ENCODE peak calls at places on chromosomes 4 and X, in six cellular contexts. Y is IMR-90, Z is mesendoderm, D is neuronal stem cell, S is H1, K is trophoblast cell. H is an unnamed sample.

GRCh38 chr4:19936471-19936870 is 315.2 kb upstream of the SLIT2 start:
- DNase-seq in Y (peak; percentile 88), Z (peak; percentile 10), D (no peak), S (no peak), K (no peak), H (peak; percentile 58)

GRCh38 chr4:80209302-80209701 is 12.0 kb downstream of the PRDM8 start:
- DNase-seq in Y (no peak), Z (no peak), D (no peak), S (no peak), K (no peak), H (no peak)

GRCh38 chrX:118350221-118350620 is 4.3 kb downstream of the WDR44 start:
- DNase-seq in Y (peak; percentile 40), Z (no peak), D (no peak), S (no peak), K (no peak), H (peak; percentile 47)

GRCh38 chr4:16931906-16932305 is 33.5 kb upstream of the LDB2 start:
- DNase-seq in Y (peak; percentile 69), Z (no peak), D (no peak), S (no peak), K (no peak), H (no peak)

GRCh38 chr4:28225689-28226353 is 1365.2 kb downstream of the STIM2 start:
- DNase-seq in Y (no peak), Z (no peak), D (no peak), S (no peak), K (no peak), H (no peak)

GRCh38 chr4:127249066-127249766 is 383.5 kb upstream of the INTU start:
- DNase-seq in Y (peak; percentile 54), Z (no peak), D (no peak), S (no peak), K (no peak), H (peak; percentile 73)

GRCh38 chr4:4521069-4521468 is 20.8 kb downstream of the STX18 start:
- DNase-seq in Y (no peak), Z (no peak), D (peak; percentile 86), S (no peak), K (no peak), H (no peak)

GRCh38 chr4:64582492-64582891 is 173.2 kb upstream of the TECRL start:
- DNase-seq in Y (no peak), Z (peak; percentile 65), D (peak; percentile 56), S (no peak), K (no peak), H (no peak)

GRCh38 chr4:146134761-146135160 is 40.8 kb upstream of the LSM6 start:
- DNase-seq in Y (no peak), Z (no peak), D (no peak), S (no peak), K (no peak), H (no peak)

GRCh38 chr4:99687120-99687519 is 29.5 kb upstream of the C4orf54 start:
- DNase-seq in Y (no peak), Z (no peak), D (no peak), S (no peak), K (no peak), H (no peak)

GRCh38 chr4:100177855-100178254 is 12.4 kb downstream of the DDIT4L start:
- DNase-seq in Y (no peak), Z (no peak), D (no peak), S (no peak), K (no peak), H (no peak)

GRCh38 chr4:108840426-108840975 is 77.6 kb upstream of the ETNPPL start:
- DNase-seq in Y (no peak), Z (no peak), D (no peak), S (no peak), K (no peak), H (no peak)

GRCh38 chr4:1766336-1767057 is 26.6 kb upstream of the FGFR3 start:
- DNase-seq in Y (no peak), Z (peak; percentile 52), D (peak; percentile 62), S (peak; percentile 82), K (no peak), H (no peak)

GRCh38 chr4:71275570-71275969 is 63.2 kb upstream of the SLC4A4 start:
- DNase-seq in Y (no peak), Z (no peak), D (no peak), S (no peak), K (no peak), H (no peak)

GRCh38 chr4:8125526-8126056 is 33.0 kb downstream of the ABLIM2 start:
- DNase-seq in Y (no peak), Z (no peak), D (no peak), S (no peak), K (no peak), H (no peak)

GRCh38 chrX:19846995-19847790 is 40.2 kb downstream of the SH3KBP1 start:
- DNase-seq in Y (peak; percentile 89), Z (peak; percentile 86), D (no peak), S (no peak), K (peak; percentile 83), H (peak; percentile 93)

GRCh38 chrX:13074297-13075262 is 30.2 kb upstream of the FAM9C start:
- DNase-seq in Y (no peak), Z (no peak), D (no peak), S (no peak), K (no peak), H (no peak)
- H3K23ac ChIP-seq in Y (no peak overlapping the region), Z (no peak overlapping the region), D (no peak overlapping the region), S (no peak overlapping the region), K (no peak overlapping the region), H (no peak overlapping the region)

GRCh38 chrX:153420851-153421599 is 9.8 kb downstream of the ZFP92 start:
- DNase-seq in Y (no peak), Z (no peak), D (no peak), S (no peak), K (no peak), H (no peak)

GRCh38 chrX:153416781-153417180 is 5.5 kb downstream of the ZFP92 start:
- DNase-seq in Y (no peak), Z (no peak), D (no peak), S (no peak), K (no peak), H (no peak)

GRCh38 chrX:153414838-153415552 is 3.7 kb downstream of the ZFP92 start:
- DNase-seq in Y (no peak), Z (no peak), D (no peak), S (no peak), K (no peak), H (peak; percentile 46)

GRCh38 chrX:153413731-153414130 is 2.5 kb downstream of the ZFP92 start:
- DNase-seq in Y (no peak), Z (no peak), D (no peak), S (no peak), K (no peak), H (no peak)

GRCh38 chrX:153417637-153418036 is 6.4 kb downstream of the ZFP92 start:
- DNase-seq in Y (no peak), Z (no peak), D (no peak), S (no peak), K (no peak), H (no peak)
- H3K4me1 ChIP-seq in Y (no peaks in the 10 kb centered on the region), Z (no peaks in the 10 kb centered on the region), D (no peaks in the 10 kb centered on the region), S (peaks cover 4% of the 10 kb centered on the region), K (no peaks in the 10 kb centered on the region), H (peaks cover 2% of the 10 kb centered on the region)

GRCh38 chr4:46934731-46935130 is 25.7 kb upstream of the COX7B2 start:
- DNase-seq in Y (no peak), Z (no peak), D (no peak), S (no peak), K (no peak), H (no peak)
- H3K4me3 ChIP-seq in Y (no peak overlapping the region), Z (no peak overlapping the region), D (no peak overlapping the region), S (no peak overlapping the region), K (no peak overlapping the region), H (no peak overlapping the region)

GRCh38 chr4:143184503-143185252 is at the start of gene USP38:
- DNase-seq in Y (peak; percentile 94), Z (peak; percentile 98), D (peak; percentile 88), S (peak; percentile 81), K (peak; percentile 96), H (peak; percentile 98)
- H3K23ac ChIP-seq in Y (peak within 1 kb of the TSS; percentile 94), Z (peak within 1 kb of the TSS; percentile 38), D (peak within 1 kb of the TSS; percentile 91), S (no peak within 1 kb of the TSS), K (no peak within 1 kb of the TSS), H (peak within 1 kb of the TSS; percentile 34)

DNA sequence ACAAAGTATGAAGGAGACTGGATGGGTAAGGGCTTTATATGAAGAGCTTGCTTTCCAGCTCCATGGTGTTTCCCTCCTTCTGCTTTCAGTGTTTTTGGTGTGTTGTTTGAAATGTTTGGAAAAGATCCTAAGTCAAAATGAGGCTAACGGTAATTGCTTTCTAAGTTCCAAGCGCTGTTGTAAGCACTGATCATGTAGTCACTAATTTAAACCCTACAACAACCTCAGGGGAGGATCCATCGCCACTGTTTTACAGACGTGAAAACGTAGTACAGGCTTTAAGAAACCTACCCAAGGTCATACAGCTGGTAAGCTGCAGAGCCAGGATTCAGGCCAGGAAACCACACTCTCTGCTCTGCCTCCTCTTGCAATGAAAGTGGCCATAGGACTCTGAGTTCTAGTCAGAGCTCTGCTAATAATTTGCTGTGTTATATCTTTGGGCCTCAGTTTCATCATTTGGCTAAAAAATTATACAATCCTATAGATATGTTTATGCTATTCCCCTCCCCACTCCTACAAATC is 102.9 kb upstream of the PGRMC2 start:
- DNase-seq in Y (no peak), Z (no peak), D (no peak), S (no peak), K (no peak), H (no peak)
- H3K4me1 ChIP-seq in Y (peaks cover 28% of the 10 kb centered on the region), Z (peaks cover 9% of the 10 kb centered on the region), D (no peaks in the 10 kb centered on the region), S (no peaks in the 10 kb centered on the region), K (peaks cover 28% of the 10 kb centered on the region), H (peaks cover 16% of the 10 kb centered on the region)

GRCh38 chrX:25052798-25053534 is 37.2 kb upstream of the ARX start:
- DNase-seq in Y (no peak), Z (peak; percentile 82), D (no peak), S (no peak), K (no peak), H (no peak)
- H3K4me3 ChIP-seq in Y (no peak overlapping the region), Z (no peak overlapping the region), D (no peak overlapping the region), S (no peak overlapping the region), K (no peak overlapping the region), H (no peak overlapping the region)

DNA sequence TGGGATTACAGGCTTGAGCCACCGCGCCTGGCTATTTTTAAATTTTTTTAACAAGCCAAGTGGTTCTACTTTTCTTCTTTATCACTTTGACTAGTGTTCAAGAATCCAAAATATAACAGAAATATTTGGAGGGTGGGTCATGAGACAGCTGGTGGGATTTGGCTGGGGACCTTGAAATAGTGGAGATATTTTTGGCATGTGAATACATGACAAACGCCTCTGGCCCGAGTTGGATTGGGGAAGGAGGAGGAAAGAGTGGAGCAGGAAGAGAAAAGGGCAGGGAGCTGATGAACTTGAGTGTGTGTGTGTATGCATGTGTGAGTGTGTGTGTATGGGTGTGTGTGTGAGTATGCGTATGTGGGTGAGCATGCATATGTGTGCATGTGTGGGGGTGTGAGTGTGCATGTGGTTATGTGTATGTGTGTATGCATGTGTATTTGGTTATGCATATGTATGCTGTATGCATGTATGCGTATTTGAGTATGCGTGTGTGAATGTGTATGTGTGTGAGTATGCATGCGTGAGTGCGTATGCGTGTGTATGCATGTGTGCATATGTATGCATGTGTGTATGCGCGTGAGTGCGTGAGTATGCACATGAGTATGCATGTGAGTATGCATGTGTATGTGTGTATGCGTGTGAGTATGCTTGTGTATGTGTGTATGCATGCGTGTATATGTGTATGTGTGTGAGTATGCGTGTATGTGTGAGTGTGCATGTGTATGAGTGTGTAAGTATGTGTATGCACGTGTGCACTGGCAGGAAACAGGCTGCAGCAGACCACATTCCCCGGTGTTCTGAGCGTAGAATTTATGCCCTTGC is 49.6 kb downstream of the JADE1 start:
- DNase-seq in Y (peak; percentile 91), Z (no peak), D (no peak), S (no peak), K (no peak), H (peak; percentile 17)
- H3K23ac ChIP-seq in Y (peak overlapping the region; percentile 2), Z (no peak overlapping the region), D (no peak overlapping the region), S (no peak overlapping the region), K (peak overlapping the region; percentile 14), H (no peak overlapping the region)

H was measured in mesenchymal stem cell.